ENCODE peak calls at places on chromosomes 4 and X, in four cellular contexts. One of them, this sample, is unnamed.
A peak's percentile ranks its signal among the peaks of the same experiment; 100 is the strongest.

GRCh38 chrX:37993857-37994619 is 12.3 kb upstream of the SYTL5 start:
- DNase-seq in neural progenitor cell: peak; percentile 70
- DNase-seq in naive thymus-derived CD4-positive, alpha-beta T cell: no peak
- DNase-seq in suprapubic skin: no peak
- DNase-seq in this sample: peak; percentile 68

GRCh38 chr4:183686461-183686860 is 27.4 kb downstream of the TRAPPC11 start:
- DNase-seq in naive thymus-derived CD4-positive, alpha-beta T cell: no peak
- DNase-seq in neural progenitor cell: no peak
- DNase-seq in suprapubic skin: no peak
- DNase-seq in this sample: no peak

GRCh38 chrX:72394518-72395163 is 88.9 kb upstream of the CITED1 start:
- DNase-seq in suprapubic skin: no peak
- DNase-seq in naive thymus-derived CD4-positive, alpha-beta T cell: no peak
- DNase-seq in neural progenitor cell: peak; percentile 19
- DNase-seq in this sample: no peak

GRCh38 chrX:135185795-135186443 is 14.7 kb upstream of the CT55 start:
- DNase-seq in neural progenitor cell: peak; percentile 65
- DNase-seq in suprapubic skin: no peak
- DNase-seq in naive thymus-derived CD4-positive, alpha-beta T cell: peak; percentile 44
- DNase-seq in this sample: peak; percentile 49

GRCh38 chrX:44062842-44063241 is 89.7 kb upstream of the NDP start:
- DNase-seq in suprapubic skin: no peak
- DNase-seq in naive thymus-derived CD4-positive, alpha-beta T cell: no peak
- DNase-seq in neural progenitor cell: no peak
- DNase-seq in this sample: no peak

GRCh38 chrX:27565992-27566391 is 24.2 kb upstream of the DCAF8L2 start:
- DNase-seq in suprapubic skin: no peak
- DNase-seq in naive thymus-derived CD4-positive, alpha-beta T cell: no peak
- DNase-seq in neural progenitor cell: peak; percentile 19
- DNase-seq in this sample: no peak

GRCh38 chr4:184734758-184735157 is 862 bp upstream of the CENPU start:
- DNase-seq in suprapubic skin: no peak
- DNase-seq in neural progenitor cell: no peak
- DNase-seq in naive thymus-derived CD4-positive, alpha-beta T cell: no peak
- DNase-seq in this sample: no peak

GRCh38 chr4:163166041-163166579 is 580 bp downstream of the NAF1 start:
- DNase-seq in naive thymus-derived CD4-positive, alpha-beta T cell: peak; percentile 65
- DNase-seq in neural progenitor cell: peak; percentile 83
- DNase-seq in suprapubic skin: peak; percentile 80
- DNase-seq in this sample: peak; percentile 42

GRCh38 chr4:37381040-37381668 is 136.6 kb downstream of the NWD2 start:
- DNase-seq in suprapubic skin: no peak
- DNase-seq in neural progenitor cell: peak; percentile 49
- DNase-seq in naive thymus-derived CD4-positive, alpha-beta T cell: no peak
- DNase-seq in this sample: no peak

GRCh38 chr4:288891-289290 is 16.4 kb downstream of the ZNF732 start:
- DNase-seq in naive thymus-derived CD4-positive, alpha-beta T cell: no peak
- DNase-seq in suprapubic skin: no peak
- DNase-seq in neural progenitor cell: no peak
- DNase-seq in this sample: no peak

GRCh38 chrX:16666541-16666940 is 16.6 kb downstream of the S100G start:
- DNase-seq in suprapubic skin: no peak
- DNase-seq in neural progenitor cell: peak; percentile 7
- DNase-seq in naive thymus-derived CD4-positive, alpha-beta T cell: no peak
- DNase-seq in this sample: no peak

GRCh38 chr4:122695226-122695625 is 37.3 kb upstream of the BBS12 start:
- DNase-seq in suprapubic skin: no peak
- DNase-seq in naive thymus-derived CD4-positive, alpha-beta T cell: no peak
- DNase-seq in neural progenitor cell: no peak
- DNase-seq in this sample: no peak

GRCh38 chr4:1310796-1311715 is 21.4 kb downstream of the MAEA start:
- DNase-seq in neural progenitor cell: no peak
- DNase-seq in suprapubic skin: no peak
- DNase-seq in naive thymus-derived CD4-positive, alpha-beta T cell: peak; percentile 23
- DNase-seq in this sample: peak; percentile 43

GRCh38 chr4:173362666-173363065 is 8.1 kb upstream of the SAP30 start:
- DNase-seq in naive thymus-derived CD4-positive, alpha-beta T cell: no peak
- DNase-seq in suprapubic skin: no peak
- DNase-seq in neural progenitor cell: no peak
- DNase-seq in this sample: no peak

GRCh38 chr4:71050809-71051208 is 57.4 kb downstream of the DCK start:
- DNase-seq in suprapubic skin: no peak
- DNase-seq in neural progenitor cell: no peak
- DNase-seq in naive thymus-derived CD4-positive, alpha-beta T cell: no peak
- DNase-seq in this sample: no peak

DNA sequence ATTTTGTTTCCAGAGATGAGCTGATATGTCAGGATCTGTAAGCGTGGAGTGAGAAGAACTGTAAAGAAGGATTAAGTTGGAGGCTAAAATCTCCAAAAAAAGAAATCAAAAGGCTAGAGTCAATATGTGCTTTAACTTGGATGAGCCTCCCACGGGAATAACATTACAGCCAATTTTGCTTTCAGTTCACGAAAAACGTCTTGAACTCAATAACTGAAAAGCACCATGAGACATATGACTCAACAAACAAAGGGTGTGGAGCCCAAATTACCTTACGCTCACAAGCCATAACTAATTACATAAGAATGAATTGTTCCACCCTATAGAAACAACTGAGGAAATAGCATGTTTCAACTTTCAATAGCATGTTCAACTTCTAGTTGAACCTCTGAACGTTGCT is 22.3 kb downstream of the TMPRSS11D start:
- DNase-seq in naive thymus-derived CD4-positive, alpha-beta T cell: no peak
- DNase-seq in suprapubic skin: no peak
- DNase-seq in neural progenitor cell: no peak
- DNase-seq in this sample: no peak
- H3K9me3 ChIP-seq in naive thymus-derived CD4-positive, alpha-beta T cell: no peaks in the 10 kb centered on the region
- H3K9me3 ChIP-seq in suprapubic skin: no peaks in the 10 kb centered on the region
- H3K9me3 ChIP-seq in neural progenitor cell: no peaks in the 10 kb centered on the region
- H3K9me3 ChIP-seq in this sample: no peaks in the 10 kb centered on the region

DNA sequence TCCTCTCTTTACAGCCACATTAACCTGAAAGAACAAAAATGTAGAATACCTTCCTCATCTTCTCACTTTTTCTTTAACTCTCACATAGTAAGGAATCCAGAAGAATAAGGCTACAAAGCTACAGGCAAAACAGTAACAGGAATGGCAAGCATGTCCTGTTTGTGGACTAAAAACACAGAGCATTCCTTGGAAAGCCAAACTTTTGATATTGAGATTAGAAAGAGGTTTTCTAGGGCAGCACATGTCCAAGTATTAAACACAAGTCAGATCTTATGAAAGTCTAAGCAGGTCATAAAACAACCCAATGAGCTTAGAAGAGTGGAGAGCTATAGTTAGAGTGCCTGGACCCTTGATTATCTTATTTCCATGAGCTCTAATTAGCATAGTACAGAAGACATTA is 58.2 kb upstream of the FAM9C start:
- DNase-seq in suprapubic skin: no peak
- DNase-seq in neural progenitor cell: no peak
- DNase-seq in naive thymus-derived CD4-positive, alpha-beta T cell: no peak
- DNase-seq in this sample: no peak
- H3K27ac ChIP-seq in suprapubic skin: peak overlapping the region; percentile 51
- H3K27ac ChIP-seq in neural progenitor cell: no peak overlapping the region
- H3K27ac ChIP-seq in naive thymus-derived CD4-positive, alpha-beta T cell: no peak overlapping the region
- H3K27ac ChIP-seq in this sample: no peak overlapping the region

DNA sequence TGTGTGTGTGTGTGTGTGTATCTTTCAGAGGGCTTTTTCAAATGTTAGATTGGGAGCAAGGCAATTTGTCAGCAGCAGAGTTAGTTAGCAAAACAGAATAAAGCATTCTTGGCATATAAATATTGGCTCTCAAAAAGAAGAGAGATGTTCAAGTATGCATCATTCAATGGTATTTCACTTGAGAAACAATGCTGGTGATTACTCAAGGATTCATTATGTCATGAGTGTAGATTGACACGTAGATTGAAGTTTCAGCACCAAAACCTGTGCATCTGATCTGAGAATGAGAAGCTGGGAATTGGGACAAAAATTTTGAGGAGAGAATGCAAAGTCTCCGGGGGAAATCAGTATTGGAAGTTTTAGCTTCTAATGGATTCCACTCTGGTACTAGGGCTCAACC is 241.4 kb downstream of the FRMPD4 start:
- DNase-seq in suprapubic skin: no peak
- DNase-seq in naive thymus-derived CD4-positive, alpha-beta T cell: no peak
- DNase-seq in neural progenitor cell: no peak
- DNase-seq in this sample: no peak
- H3K4me3 ChIP-seq in suprapubic skin: no peak overlapping the region
- H3K4me3 ChIP-seq in naive thymus-derived CD4-positive, alpha-beta T cell: no peak overlapping the region
- H3K4me3 ChIP-seq in neural progenitor cell: no peak overlapping the region
- H3K4me3 ChIP-seq in this sample: no peak overlapping the region

GRCh38 chrX:136262241-136262640 is 11.0 kb upstream of the MAP7D3 start:
- DNase-seq in suprapubic skin: no peak
- DNase-seq in neural progenitor cell: no peak
- DNase-seq in naive thymus-derived CD4-positive, alpha-beta T cell: no peak
- DNase-seq in this sample: no peak

GRCh38 chrX:136261316-136261715 is 10.1 kb upstream of the MAP7D3 start:
- DNase-seq in naive thymus-derived CD4-positive, alpha-beta T cell: no peak
- DNase-seq in suprapubic skin: no peak
- DNase-seq in neural progenitor cell: no peak
- DNase-seq in this sample: no peak

GRCh38 chrX:136258951-136259350 is 7.8 kb upstream of the MAP7D3 start:
- DNase-seq in suprapubic skin: no peak
- DNase-seq in naive thymus-derived CD4-positive, alpha-beta T cell: no peak
- DNase-seq in neural progenitor cell: no peak
- DNase-seq in this sample: no peak

GRCh38 chrX:136260801-136261200 is 9.6 kb upstream of the MAP7D3 start:
- DNase-seq in neural progenitor cell: no peak
- DNase-seq in suprapubic skin: no peak
- DNase-seq in naive thymus-derived CD4-positive, alpha-beta T cell: no peak
- DNase-seq in this sample: no peak

GRCh38 chrX:136259543-136259942 is 8.3 kb upstream of the MAP7D3 start:
- DNase-seq in naive thymus-derived CD4-positive, alpha-beta T cell: no peak
- DNase-seq in suprapubic skin: no peak
- DNase-seq in neural progenitor cell: no peak
- DNase-seq in this sample: no peak
- H3K9me3 ChIP-seq in naive thymus-derived CD4-positive, alpha-beta T cell: no peaks in the 10 kb centered on the region
- H3K9me3 ChIP-seq in suprapubic skin: no peaks in the 10 kb centered on the region
- H3K9me3 ChIP-seq in neural progenitor cell: no peaks in the 10 kb centered on the region
- H3K9me3 ChIP-seq in this sample: no peaks in the 10 kb centered on the region

DNA sequence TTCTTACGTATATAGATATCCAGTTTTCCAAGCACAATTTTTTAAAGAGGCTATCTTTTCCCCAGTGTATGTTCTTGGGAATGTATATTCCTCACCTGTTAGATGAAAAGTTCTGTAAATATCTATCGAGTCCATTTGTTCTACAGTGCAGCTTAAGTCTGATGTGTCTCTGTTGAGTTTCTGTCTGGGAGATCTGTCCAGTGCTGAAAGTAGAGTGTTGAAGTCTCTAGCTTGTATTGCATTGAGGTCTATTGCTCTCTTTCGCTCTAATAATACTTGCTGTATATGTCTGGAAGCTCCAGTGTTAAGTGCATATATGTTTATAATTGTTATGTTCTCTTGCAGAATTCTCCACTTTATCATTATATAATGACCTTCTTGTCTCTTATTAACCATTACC is 373.1 kb downstream of the PPARGC1A start:
- DNase-seq in neural progenitor cell: no peak
- DNase-seq in naive thymus-derived CD4-positive, alpha-beta T cell: no peak
- DNase-seq in suprapubic skin: no peak
- DNase-seq in this sample: no peak
- H3K27ac ChIP-seq in neural progenitor cell: no peak overlapping the region
- H3K27ac ChIP-seq in naive thymus-derived CD4-positive, alpha-beta T cell: no peak overlapping the region
- H3K27ac ChIP-seq in suprapubic skin: no peak overlapping the region
- H3K27ac ChIP-seq in this sample: no peak overlapping the region

DNA sequence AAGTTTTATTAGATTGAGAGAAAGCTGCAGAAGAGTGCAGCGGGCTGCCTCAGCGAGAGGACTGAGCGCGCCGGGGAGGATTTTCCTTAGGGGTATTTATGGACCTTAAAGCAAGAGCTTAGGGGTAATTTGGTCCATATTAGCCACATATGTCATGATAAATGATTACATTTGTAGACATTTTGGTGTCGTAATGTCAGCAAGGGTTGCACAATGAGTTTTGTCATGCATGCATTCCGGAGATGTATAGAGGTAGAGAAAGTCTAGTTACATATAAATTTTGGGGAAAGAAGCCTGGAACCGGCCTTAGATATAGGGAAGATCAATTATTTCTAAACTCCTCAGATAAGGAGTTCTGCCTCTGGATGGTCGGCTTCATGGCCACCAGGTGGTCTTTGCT is 10.0 kb downstream of the MGST2 start:
- DNase-seq in neural progenitor cell: no peak
- DNase-seq in naive thymus-derived CD4-positive, alpha-beta T cell: no peak
- DNase-seq in suprapubic skin: no peak
- DNase-seq in this sample: no peak
- H3K4me3 ChIP-seq in neural progenitor cell: no peak overlapping the region
- H3K4me3 ChIP-seq in naive thymus-derived CD4-positive, alpha-beta T cell: no peak overlapping the region
- H3K4me3 ChIP-seq in suprapubic skin: no peak overlapping the region
- H3K4me3 ChIP-seq in this sample: no peak overlapping the region

GRCh38 chr4:11631416-11631815 is 202.7 kb upstream of the HS3ST1 start:
- DNase-seq in suprapubic skin: no peak
- DNase-seq in naive thymus-derived CD4-positive, alpha-beta T cell: no peak
- DNase-seq in neural progenitor cell: no peak
- DNase-seq in this sample: no peak

GRCh38 chr4:11634283-11634682 is 205.6 kb upstream of the HS3ST1 start:
- DNase-seq in suprapubic skin: no peak
- DNase-seq in naive thymus-derived CD4-positive, alpha-beta T cell: no peak
- DNase-seq in neural progenitor cell: no peak
- DNase-seq in this sample: no peak

GRCh38 chr4:11633435-11633834 is 204.7 kb upstream of the HS3ST1 start:
- DNase-seq in neural progenitor cell: no peak
- DNase-seq in naive thymus-derived CD4-positive, alpha-beta T cell: no peak
- DNase-seq in suprapubic skin: no peak
- DNase-seq in this sample: no peak

GRCh38 chr4:11632015-11632414 is 203.3 kb upstream of the HS3ST1 start:
- DNase-seq in suprapubic skin: no peak
- DNase-seq in neural progenitor cell: no peak
- DNase-seq in naive thymus-derived CD4-positive, alpha-beta T cell: no peak
- DNase-seq in this sample: no peak

DNA sequence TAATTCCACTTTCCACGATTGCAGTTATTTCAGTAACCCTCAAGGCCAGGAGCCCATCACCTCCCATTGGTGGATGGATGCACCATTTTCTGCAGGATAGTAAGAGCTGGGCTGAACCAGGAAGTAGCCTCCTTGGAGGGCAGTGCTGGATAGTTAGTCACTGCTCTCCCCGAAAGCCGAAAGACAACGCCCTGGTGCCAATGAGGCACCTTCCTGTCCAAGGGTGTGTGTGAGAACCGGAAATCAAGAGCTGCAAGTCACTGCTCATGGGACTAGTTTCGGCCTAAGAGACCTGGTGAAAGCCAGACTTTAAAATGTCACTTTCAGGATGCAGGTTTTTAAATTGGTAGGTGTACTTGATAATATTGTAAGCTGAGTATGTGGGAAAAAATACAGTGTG is 203.8 kb upstream of the HS3ST1 start:
- DNase-seq in naive thymus-derived CD4-positive, alpha-beta T cell: no peak
- DNase-seq in neural progenitor cell: no peak
- DNase-seq in suprapubic skin: no peak
- DNase-seq in this sample: no peak
- H3K9me3 ChIP-seq in naive thymus-derived CD4-positive, alpha-beta T cell: no peaks in the 10 kb centered on the region
- H3K9me3 ChIP-seq in neural progenitor cell: no peaks in the 10 kb centered on the region
- H3K9me3 ChIP-seq in suprapubic skin: no peaks in the 10 kb centered on the region
- H3K9me3 ChIP-seq in this sample: no peaks in the 10 kb centered on the region

This sample was measured in CD4-positive, CD25-positive, alpha-beta regulatory T cell.